ENCODE peak calls at places on chromosomes 12 and 14, in nine cellular contexts. I is tibial nerve, F is uterus, H is sigmoid colon, D is spleen, V is breast epithelium, Z is body of pancreas, G is heart left ventricle, N is A549. R is an unnamed sample.

GRCh38 chr14:52840916-52841315 is 49.5 kb upstream of the GNPNAT1 start:
- DNase-seq in I (peak), F (no peak), H (peak), D (no peak), V (no peak), Z (no peak), G (no peak), N (peak), R (no peak)

GRCh38 chr12:85568395-85569103 is 267.7 kb downstream of the RASSF9 start:
- DNase-seq in I (no peak), F (no peak), H (no peak), D (no peak), V (peak), Z (no peak), G (no peak), N (no peak), R (no peak)

GRCh38 chr14:44962573-44963528 is 861 bp downstream of the TOGARAM1 start:
- DNase-seq in I (peak), F (peak), H (peak), D (peak), V (peak), Z (peak), G (peak), N (no peak), R (peak)

GRCh38 chr14:55804198-55804553 is 224.2 kb downstream of the KTN1 start:
- DNase-seq in I (no peak), F (no peak), H (no peak), D (no peak), V (no peak), Z (peak), G (no peak), N (no peak), R (no peak)

GRCh38 chr12:54357802-54358619 is 6.3 kb downstream of the GPR84 start:
- DNase-seq in I (no peak), F (no peak), H (no peak), D (no peak), V (no peak), Z (no peak), G (no peak), N (no peak), R (no peak)

GRCh38 chr14:76729953-76730505 is 31.2 kb upstream of the VASH1 start:
- DNase-seq in I (no peak), F (no peak), H (no peak), D (no peak), V (no peak), Z (no peak), G (no peak), N (no peak), R (no peak)

GRCh38 chr14:100072783-100073346 is 7.6 kb downstream of the EVL start:
- DNase-seq in I (no peak), F (no peak), H (no peak), D (peak), V (peak), Z (no peak), G (no peak), N (no peak), R (peak)

GRCh38 chr14:75401356-75401755 is 26.5 kb upstream of the JDP2 start:
- DNase-seq in I (peak), F (peak), H (peak), D (no peak), V (no peak), Z (no peak), G (peak), N (no peak), R (no peak)

GRCh38 chr12:12999276-12999958 is 648 bp downstream of the HEBP1 start:
- DNase-seq in I (no peak), F (no peak), H (no peak), D (no peak), V (peak), Z (no peak), G (peak), N (peak), R (peak)

GRCh38 chr12:42985506-42985905 is 396.0 kb upstream of the PRICKLE1 start:
- DNase-seq in I (no peak), F (no peak), H (no peak), D (no peak), V (no peak), Z (no peak), G (no peak), N (no peak), R (no peak)

GRCh38 chr12:105382771-105383632 is 52.5 kb downstream of the C12orf75 start:
- DNase-seq in I (peak), F (peak), H (no peak), D (no peak), V (no peak), Z (peak), G (peak), N (peak), R (peak)

GRCh38 chr12:3869448-3869847 is 3.8 kb downstream of the PARP11 start:
- DNase-seq in I (no peak), F (no peak), H (no peak), D (no peak), V (no peak), Z (no peak), G (no peak), N (no peak), R (no peak)

GRCh38 chr12:3869860-3870259 is 3.3 kb downstream of the PARP11 start:
- DNase-seq in I (no peak), F (no peak), H (no peak), D (no peak), V (no peak), Z (no peak), G (no peak), N (no peak), R (peak)

DNA sequence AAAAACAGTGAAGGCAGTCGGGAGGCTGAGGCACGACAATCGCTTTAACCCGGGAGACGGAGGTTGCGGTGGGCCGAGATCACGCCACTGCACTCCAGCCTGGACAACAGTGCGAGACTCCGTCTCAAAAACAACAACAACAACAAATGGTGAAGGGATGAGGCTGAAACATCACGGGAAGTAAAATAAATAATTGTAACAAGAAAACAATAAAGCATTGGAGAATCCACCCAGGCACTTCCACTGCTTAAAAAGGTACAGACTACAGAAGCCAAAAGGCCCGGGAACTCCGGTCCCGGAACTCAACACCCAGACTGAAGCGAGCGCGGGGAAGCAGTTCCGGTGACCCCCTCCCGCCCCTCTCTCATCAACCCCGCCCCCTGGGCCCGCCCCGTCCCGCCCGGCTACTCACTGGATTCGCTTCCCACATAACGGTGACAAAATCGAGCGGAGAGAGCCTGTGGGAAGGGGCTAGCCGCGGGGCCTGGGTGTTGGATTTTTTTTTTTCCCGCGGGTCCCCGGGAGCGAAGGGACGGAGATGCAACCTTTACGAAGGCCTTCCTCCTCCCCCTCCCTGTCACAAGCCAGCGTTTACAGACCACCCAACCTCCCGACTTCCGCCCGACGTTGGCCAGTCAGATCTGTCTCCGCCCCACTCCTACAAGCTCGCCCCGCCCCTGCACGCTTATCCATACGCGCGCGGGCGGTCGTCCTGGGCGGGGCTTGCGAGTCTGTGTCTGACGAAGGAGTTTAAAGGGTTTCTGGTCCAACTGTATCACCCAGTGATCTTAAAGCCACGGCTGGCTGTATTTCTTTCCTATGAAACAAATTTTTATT is at the start of gene PARP11:
- DNase-seq in I (peak), F (peak), H (peak), D (peak), V (peak), Z (peak), G (peak), N (peak), R (peak)
- TF ChIP-seq POLR2A in I (peak), F (peak), H (peak), D (no peak), V (peak), Z (no peak), G (no peak), N (peak), R (peak)

GRCh38 chr12:110543252-110543959 is 39.7 kb downstream of the PPTC7 start:
- DNase-seq in I (peak), F (peak), H (peak), D (no peak), V (peak), Z (peak), G (peak), N (no peak), R (no peak)
- TF ChIP-seq POLR2A in I (peak), F (no peak), H (no peak), D (no peak), V (no peak), Z (no peak), G (no peak), N (no peak), R (no peak)

DNA sequence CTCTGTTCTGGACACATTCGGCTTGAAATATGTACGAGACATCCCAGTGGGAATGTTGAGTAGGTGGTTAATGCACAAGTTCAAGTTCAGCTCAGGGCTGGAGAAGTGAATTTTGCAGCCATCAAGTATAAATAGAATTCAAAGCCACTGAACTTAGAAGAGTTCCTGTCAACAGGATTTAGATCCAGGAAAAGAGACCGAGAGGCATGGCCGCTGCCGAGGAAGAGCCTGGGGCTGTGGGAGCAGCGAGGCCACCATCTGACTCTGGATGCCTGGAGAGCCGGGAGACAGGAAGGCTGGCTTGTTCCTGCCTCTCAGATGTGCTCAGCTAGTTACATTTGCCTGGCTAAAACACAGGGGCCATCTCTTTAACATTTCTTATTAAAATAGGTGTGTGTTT is 36.9 kb downstream of the SFSWAP start:
- DNase-seq in I (no peak), F (no peak), H (no peak), D (no peak), V (no peak), Z (no peak), G (no peak), N (no peak), R (no peak)
- TF ChIP-seq POLR2A in I (no peak), F (no peak), H (no peak), D (no peak), V (no peak), Z (no peak), G (no peak), N (no peak), R (no peak)

DNA sequence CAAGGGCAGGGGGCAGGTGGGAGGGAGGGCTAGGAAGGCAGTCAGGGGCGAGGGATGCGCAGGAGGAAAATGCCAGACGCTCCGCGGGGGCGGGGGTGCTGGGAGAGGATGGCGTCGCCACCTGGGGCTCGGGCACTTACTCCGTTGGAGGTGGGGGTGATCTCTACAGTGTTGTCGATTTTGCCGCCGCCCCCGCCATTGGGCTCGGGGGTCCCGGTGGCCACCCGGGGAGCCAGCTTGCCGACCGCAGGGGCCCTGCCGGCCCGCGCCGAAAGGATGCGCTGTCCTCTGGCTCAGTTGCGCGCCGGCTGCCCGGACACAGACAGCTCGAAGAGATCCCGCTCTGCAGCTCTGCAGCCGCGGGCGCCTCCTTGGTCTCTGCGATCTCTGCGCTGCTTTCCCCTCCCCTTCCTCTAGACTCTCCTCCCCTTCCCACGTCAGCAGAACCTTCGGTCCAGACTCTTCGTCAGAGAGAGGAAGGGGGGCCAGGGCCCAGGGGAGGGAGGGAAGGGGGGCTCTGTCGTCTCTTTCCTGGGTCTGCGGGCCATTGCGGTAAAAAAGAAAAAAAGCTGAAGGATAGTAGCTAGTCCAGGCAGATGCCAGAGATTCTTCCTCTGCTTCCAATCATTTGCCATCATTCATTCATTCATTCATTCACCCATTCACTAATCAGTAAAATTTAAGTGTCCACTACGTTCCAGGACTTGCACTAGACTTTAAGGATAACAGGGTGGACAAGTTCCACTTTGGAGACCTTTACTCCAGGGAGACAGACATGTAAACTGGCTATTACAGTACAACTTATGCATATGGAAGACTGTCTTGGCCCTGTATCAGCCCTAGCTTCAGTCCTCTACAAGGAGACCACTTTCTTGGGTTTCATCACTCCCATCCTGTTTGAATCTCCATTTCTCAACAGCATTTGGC is at the start of gene SLC22A17:
- DNase-seq in I (peak), F (peak), H (peak), D (peak), V (peak), Z (peak), G (peak), N (peak), R (no peak)
- TF ChIP-seq POLR2A in I (peak), F (peak), H (peak), D (no peak), V (peak), Z (peak), G (no peak), N (peak), R (no peak)

GRCh38 chr12:121013715-121014114 is 2.6 kb downstream of the C12orf43 start:
- DNase-seq in I (no peak), F (no peak), H (no peak), D (no peak), V (no peak), Z (no peak), G (no peak), N (no peak), R (peak)

GRCh38 chr12:121018860-121019259 is 2.6 kb upstream of the C12orf43 start:
- DNase-seq in I (no peak), F (no peak), H (no peak), D (no peak), V (no peak), Z (no peak), G (no peak), N (no peak), R (no peak)

GRCh38 chr12:121011820-121012219 is 4.5 kb downstream of the C12orf43 start:
- DNase-seq in I (no peak), F (no peak), H (no peak), D (no peak), V (no peak), Z (no peak), G (no peak), N (no peak), R (no peak)

GRCh38 chr12:121017966-121018491 is 1.7 kb upstream of the C12orf43 start:
- DNase-seq in I (no peak), F (no peak), H (no peak), D (no peak), V (no peak), Z (no peak), G (no peak), N (no peak), R (no peak)

DNA sequence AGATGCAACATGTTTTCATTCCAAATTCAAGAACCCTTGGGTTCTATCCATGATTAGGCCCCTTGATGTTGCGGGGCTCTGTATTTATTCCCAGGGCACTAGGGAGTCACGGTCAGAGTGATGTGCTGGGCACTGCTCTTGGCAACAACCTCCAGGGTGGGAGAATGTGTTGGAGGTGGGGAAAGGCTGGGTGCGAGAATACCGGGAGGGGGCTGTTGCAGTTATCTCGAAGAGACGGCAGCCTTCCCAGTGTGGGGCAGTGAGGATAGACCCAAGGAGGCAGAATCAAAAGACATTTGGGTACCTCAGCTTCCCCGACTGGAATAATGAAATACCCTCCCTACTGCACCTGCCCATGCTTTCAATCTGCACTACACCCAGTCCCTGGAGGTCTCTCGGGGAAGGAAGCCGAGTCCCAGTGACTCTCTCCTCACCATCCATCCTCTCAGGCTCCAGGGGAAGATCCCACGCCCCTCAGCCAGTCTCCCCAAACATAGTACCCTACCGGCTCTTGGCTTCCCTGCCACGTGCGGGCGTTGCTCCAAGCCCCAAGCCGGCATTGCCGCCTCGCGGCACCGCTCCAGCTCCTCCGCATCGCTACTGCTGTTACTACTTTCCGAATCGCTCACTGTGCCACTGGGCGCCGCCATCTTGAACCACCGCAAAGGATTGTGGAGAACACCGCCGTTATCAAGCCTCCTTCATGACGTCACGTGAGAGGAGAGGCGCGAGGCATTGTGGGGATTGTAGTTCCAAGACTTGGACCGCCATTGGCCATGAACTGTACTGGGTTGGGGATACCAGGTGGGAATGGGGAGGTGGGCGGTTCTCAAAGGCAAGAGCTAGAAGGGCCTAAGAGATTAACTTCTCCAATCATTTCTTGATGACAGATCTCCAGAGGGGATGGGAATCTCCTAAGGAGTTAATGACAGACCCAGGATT is at the start of gene C12orf43:
- DNase-seq in I (peak), F (peak), H (peak), D (peak), V (peak), Z (peak), G (peak), N (peak), R (peak)
- TF ChIP-seq POLR2A in I (peak), F (peak), H (no peak), D (peak), V (peak), Z (no peak), G (no peak), N (peak), R (peak)

GRCh38 chr14:85276829-85277228 is 253.1 kb upstream of the FLRT2 start:
- DNase-seq in I (no peak), F (no peak), H (no peak), D (no peak), V (no peak), Z (no peak), G (no peak), N (no peak), R (no peak)

GRCh38 chr14:85279407-85279806 is 250.5 kb upstream of the FLRT2 start:
- DNase-seq in I (no peak), F (no peak), H (no peak), D (no peak), V (no peak), Z (no peak), G (no peak), N (no peak), R (no peak)

GRCh38 chr14:85281921-85282320 is 248.0 kb upstream of the FLRT2 start:
- DNase-seq in I (no peak), F (no peak), H (no peak), D (no peak), V (no peak), Z (no peak), G (no peak), N (no peak), R (peak)

GRCh38 chr14:85280074-85280473 is 249.9 kb upstream of the FLRT2 start:
- DNase-seq in I (no peak), F (no peak), H (no peak), D (no peak), V (no peak), Z (no peak), G (no peak), N (no peak), R (no peak)
- TF ChIP-seq POLR2A in I (no peak), F (no peak), H (no peak), D (no peak), V (no peak), Z (no peak), G (no peak), N (no peak), R (no peak)

DNA sequence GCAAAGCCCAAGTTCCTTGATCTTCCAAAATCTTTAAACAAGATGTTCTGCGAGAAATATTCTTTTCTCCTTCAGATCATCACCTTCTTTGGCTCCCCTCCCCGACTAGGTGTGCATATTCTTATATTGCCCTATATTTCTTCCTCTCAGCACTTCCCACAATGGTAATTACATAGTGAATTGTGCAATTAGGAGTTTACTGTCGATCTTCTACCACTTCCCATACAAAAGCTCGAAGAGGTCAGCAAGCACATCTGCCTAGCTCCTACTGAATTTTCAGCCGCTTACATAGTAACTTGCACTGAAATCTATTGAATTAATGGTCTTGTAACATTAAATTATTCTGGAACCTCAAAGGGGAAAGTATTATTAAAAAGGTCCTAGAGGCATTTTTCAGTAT is 16.7 kb downstream of the OSBPL8 start:
- DNase-seq in I (no peak), F (no peak), H (no peak), D (no peak), V (no peak), Z (no peak), G (no peak), N (no peak), R (no peak)
- TF ChIP-seq POLR2A in I (no peak), F (no peak), H (no peak), D (no peak), V (no peak), Z (no peak), G (no peak), N (no peak), R (no peak)

R was measured in erythroblast.